ENCODE peak calls at places on chromosomes 4 and X, in eight cellular contexts. B is K562; O is adrenal gland; X is right lobe of liver; U is CD4-positive, alpha-beta memory T cell; W is CD8-positive, alpha-beta T cell; N is RWPE2; A is heart left ventricle. E is an unnamed sample.

GRCh38 chr4:104967034-104967401 is 179.7 kb upstream of the TET2 start:
- DNase-seq in N (no peak), O (no peak), W (no peak), A (no peak), X (no peak), U (no peak), B (no peak), E (no peak)

GRCh38 chr4:97121493-97121892 is 1021.8 kb downstream of the STPG2 start:
- DNase-seq in B (no peak), A (no peak), O (no peak), W (no peak), X (no peak), U (no peak), N (no peak), E (no peak)

GRCh38 chr4:92066485-92066884 is 237.3 kb upstream of the GRID2 start:
- DNase-seq in O (no peak), B (no peak), A (no peak), X (no peak), N (no peak), W (no peak), U (no peak), E (no peak)

GRCh38 chr4:183136880-183137279 is 37.8 kb downstream of the WWC2 start:
- DNase-seq in B (no peak), A (no peak), O (no peak), X (no peak), N (no peak), W (no peak), U (no peak), E (no peak)

GRCh38 chrX:83916525-83916924 is 55.6 kb downstream of the CYLC1 start:
- DNase-seq in A (no peak), W (no peak), N (no peak), B (peak; percentile 3), U (no peak), O (peak; percentile 17), X (no peak), E (no peak)

GRCh38 chr4:127309360-127310095 is 323.2 kb upstream of the INTU start:
- DNase-seq in W (no peak), X (no peak), O (no peak), U (no peak), A (no peak), N (no peak), B (no peak), E (no peak)

GRCh38 chr4:9999956-10000551 is 21.2 kb downstream of the SLC2A9 start:
- DNase-seq in X (no peak), U (no peak), N (no peak), B (no peak), A (no peak), O (no peak), W (no peak), E (no peak)

GRCh38 chr4:16026155-16026761 is 57.6 kb downstream of the PROM1 start:
- DNase-seq in O (no peak), B (peak; percentile 49), W (no peak), U (peak; percentile 48), N (no peak), X (no peak), A (no peak), E (no peak)

GRCh38 chr4:99816611-99817309 is at the start of gene DAPP1:
- DNase-seq in O (peak; percentile 19), W (peak; percentile 50), B (no peak), X (peak; percentile 47), A (no peak), U (peak; percentile 87), N (peak; percentile 94), E (peak; percentile 78)

GRCh38 chr4:53103489-53103888 is 241.4 kb downstream of the RASL11B start:
- DNase-seq in B (no peak), U (no peak), O (no peak), N (no peak), W (no peak), A (no peak), X (no peak), E (no peak)

GRCh38 chrX:111445485-111445884 is 33.5 kb upstream of the DCX start:
- DNase-seq in O (no peak), W (no peak), N (no peak), A (no peak), B (peak; percentile 18), U (peak; percentile 16), X (no peak), E (no peak)

GRCh38 chr4:187798385-187798784 is 197.2 kb upstream of the ZFP42 start:
- DNase-seq in U (no peak), B (no peak), W (no peak), X (no peak), A (no peak), N (no peak), O (no peak), E (no peak)

GRCh38 chr4:187795737-187796136 is 199.8 kb upstream of the ZFP42 start:
- DNase-seq in B (no peak), A (no peak), N (no peak), X (no peak), O (no peak), W (no peak), U (no peak), E (no peak)

DNA sequence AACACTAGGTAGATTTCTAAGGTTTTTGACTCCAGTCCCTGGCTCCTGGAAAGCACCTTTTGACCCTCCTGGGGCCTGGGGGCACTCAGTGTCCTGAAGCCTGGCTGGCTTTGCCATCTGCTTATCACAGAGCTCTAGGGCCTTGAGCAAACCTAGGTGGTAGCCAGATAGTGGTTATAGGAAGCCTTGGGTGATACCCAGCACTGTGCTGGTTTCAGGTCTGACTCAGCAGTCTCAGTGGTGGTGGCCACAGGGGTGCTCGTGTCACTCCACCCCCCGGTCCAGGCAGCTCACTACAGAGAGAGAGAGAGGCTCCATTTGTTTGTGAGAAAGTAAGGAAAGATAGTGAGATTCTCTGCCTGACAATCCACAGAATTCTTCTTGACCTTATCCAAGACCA is 195.8 kb upstream of the ZFP42 start:
- DNase-seq in O (no peak), X (no peak), U (no peak), W (no peak), N (no peak), B (no peak), A (no peak), E (no peak)
- H3K36me3 ChIP-seq in O (no peaks in the 10 kb centered on the region), X (no peaks in the 10 kb centered on the region), U (no peaks in the 10 kb centered on the region), W (no peaks in the 10 kb centered on the region), N (no peaks in the 10 kb centered on the region), B (no peaks in the 10 kb centered on the region), A (no peaks in the 10 kb centered on the region), E (no peaks in the 10 kb centered on the region)

DNA sequence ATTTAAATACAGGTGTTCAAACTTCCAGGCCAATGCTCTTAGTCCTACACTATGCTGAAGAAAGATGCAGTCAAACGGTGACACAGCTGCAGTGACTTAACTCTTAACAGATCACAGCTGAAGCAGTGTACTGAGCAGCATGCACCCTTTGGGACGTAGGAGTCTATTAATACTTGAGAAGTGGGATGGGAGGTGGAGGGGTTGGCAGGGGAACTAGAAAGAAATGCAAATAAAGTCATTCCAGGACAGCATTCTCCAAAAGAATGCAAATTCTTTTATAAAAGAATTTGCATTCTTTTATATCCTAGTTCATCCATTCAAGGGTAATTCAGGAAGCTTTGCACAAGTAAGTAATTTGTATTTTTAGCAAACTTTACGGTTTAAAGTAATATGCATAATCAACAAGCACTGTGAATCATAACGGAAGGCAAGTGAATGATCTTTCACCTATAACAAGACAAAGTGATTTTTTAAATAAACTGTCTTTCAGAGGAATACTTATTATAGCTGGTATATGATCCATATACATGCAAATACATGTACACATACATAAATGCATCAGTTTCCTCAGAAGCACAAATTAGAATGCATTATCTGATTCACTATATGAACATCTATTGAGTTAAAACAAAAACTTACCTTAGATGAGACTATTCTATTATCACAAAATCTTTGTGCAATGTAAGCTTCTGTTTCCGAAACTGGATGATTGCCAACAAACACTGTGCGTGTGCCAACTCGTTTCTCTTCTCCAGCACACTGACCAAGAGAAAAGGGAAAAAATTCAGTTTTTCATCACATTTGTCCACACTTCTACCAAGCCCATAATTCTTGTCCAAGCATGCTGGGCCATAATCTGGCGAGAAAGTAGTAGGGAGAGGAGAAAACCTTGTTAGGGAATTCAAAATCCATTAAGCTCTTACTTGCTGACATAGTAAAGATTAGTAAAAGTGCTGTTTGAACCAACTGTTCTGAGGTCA is 106.5 kb downstream of the ATP11C start:
- DNase-seq in U (no peak), O (peak; percentile 23), W (no peak), A (no peak), X (peak; percentile 45), N (no peak), B (no peak), E (no peak)
- H3K4me1 ChIP-seq in U (no peaks in the 10 kb centered on the region), O (no peaks in the 10 kb centered on the region), W (peaks cover 4% of the 10 kb centered on the region), A (peaks cover 2% of the 10 kb centered on the region), X (peaks cover 20% of the 10 kb centered on the region), N (peaks cover 51% of the 10 kb centered on the region), B (no peaks in the 10 kb centered on the region), E (no peaks in the 10 kb centered on the region)

DNA sequence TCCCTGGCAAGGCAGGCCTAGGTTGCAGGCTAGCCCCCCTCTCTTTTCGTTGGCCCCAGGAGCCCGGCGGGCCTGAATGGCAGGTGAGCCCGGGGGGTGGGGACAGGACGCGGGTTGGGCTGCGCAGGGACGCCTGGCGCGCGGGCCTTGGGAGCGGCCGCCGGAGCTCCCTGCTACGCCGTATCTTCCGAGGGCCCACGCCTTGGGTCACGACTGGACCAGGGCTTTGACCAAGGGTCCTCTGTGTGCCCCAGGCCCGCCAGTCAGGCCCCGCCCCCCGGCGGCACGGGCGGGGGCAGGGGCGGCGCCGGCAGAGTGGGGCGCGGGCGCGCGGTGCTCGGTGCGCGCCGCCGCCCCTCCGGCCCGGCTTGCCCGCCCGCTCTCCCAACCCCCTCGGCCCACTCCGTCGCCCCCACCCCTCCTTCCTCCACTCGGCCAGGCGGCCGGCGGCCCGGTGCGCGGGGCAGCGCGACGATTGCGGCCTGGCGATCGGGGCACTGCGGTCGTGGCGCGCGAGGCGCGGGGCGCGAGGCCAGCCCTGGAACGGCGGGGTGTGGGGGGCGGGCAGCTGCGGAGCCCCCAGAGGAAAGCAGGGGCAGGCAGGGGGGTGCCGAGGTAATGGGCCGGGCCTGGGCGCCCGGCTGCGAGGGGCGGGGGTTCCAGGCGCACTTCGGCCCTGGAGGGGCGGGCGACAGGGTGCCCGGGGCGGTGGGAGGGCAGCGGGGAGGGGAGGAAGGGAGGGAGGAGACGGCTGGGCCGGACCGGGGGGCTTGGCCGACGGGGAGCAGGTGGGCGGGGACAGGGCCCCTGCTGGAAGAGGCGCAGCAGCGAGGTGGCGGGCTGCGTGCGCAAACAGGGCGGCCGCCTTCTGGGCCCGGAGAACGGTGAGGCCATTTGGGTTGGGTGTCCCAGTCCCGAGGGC is at the start of gene PRRG3:
- DNase-seq in W (no peak), B (no peak), N (no peak), X (no peak), U (no peak), A (no peak), O (no peak), E (no peak)
- H3K4me3 ChIP-seq in W (no peak within 1 kb of the TSS), B (no peak within 1 kb of the TSS), N (no peak within 1 kb of the TSS), X (no peak within 1 kb of the TSS), U (no peak within 1 kb of the TSS), A (peak within 1 kb of the TSS; percentile 16), O (no peak within 1 kb of the TSS), E (no peak within 1 kb of the TSS)

GRCh38 chr4:2907706-2908293 is 55.4 kb downstream of the NOP14 start:
- DNase-seq in U (no peak), B (no peak), W (no peak), X (no peak), O (no peak), N (no peak), A (no peak), E (peak; percentile 27)
- H3K36me3 ChIP-seq in U (peaks cover 74% of the 10 kb centered on the region), B (peaks cover 81% of the 10 kb centered on the region), W (peaks cover 50% of the 10 kb centered on the region), X (peaks cover 18% of the 10 kb centered on the region), O (peaks cover 77% of the 10 kb centered on the region), N (peaks cover 71% of the 10 kb centered on the region), A (peaks cover 98% of the 10 kb centered on the region), E (peaks cover 78% of the 10 kb centered on the region)

GRCh38 chrX:72146527-72146926 is 14.8 kb upstream of the RTL5 start:
- DNase-seq in U (no peak), B (no peak), X (no peak), O (no peak), A (no peak), N (no peak), W (no peak), E (no peak)
- H3K4me1 ChIP-seq in U (peaks cover 26% of the 10 kb centered on the region), B (no peaks in the 10 kb centered on the region), X (no peaks in the 10 kb centered on the region), O (no peaks in the 10 kb centered on the region), A (no peaks in the 10 kb centered on the region), N (no peaks in the 10 kb centered on the region), W (no peaks in the 10 kb centered on the region), E (no peaks in the 10 kb centered on the region)

GRCh38 chr4:94567811-94568210 is 116.1 kb downstream of the PDLIM5 start:
- DNase-seq in U (no peak), W (no peak), A (no peak), X (no peak), O (no peak), N (no peak), B (no peak), E (no peak)
- H3K4me3 ChIP-seq in U (no peak overlapping the region), W (no peak overlapping the region), A (no peak overlapping the region), X (peak overlapping the region; percentile 17), O (no peak overlapping the region), N (no peak overlapping the region), B (no peak overlapping the region), E (peak overlapping the region; percentile 21)

E was measured in kidney.